ENCODE peak calls at places on chromosome 3, in four cellular contexts. D is mesenchymal stem cell, P is IMR-90, S is K562. N is an unnamed sample.
A peak's percentile ranks its signal among the peaks of the same experiment; 100 is the strongest.

GRCh38 chr3:153980252-153980590 is 141.0 kb upstream of the ARHGEF26 start:
- DNase-seq in S (peak; percentile 20), P (no peak), D (no peak), N (no peak)

GRCh38 chr3:12884104-12884742 is 42.9 kb upstream of the RPL32 start:
- DNase-seq in P (peak; percentile 15), S (no peak), D (no peak), N (no peak)

GRCh38 chr3:29538610-29538958 is 257.7 kb downstream of the RBMS3 start:
- DNase-seq in S (no peak), D (no peak), P (no peak), N (no peak)

GRCh38 chr3:40598338-40598737 is 73.6 kb downstream of the ZNF621 start:
- DNase-seq in S (no peak), P (no peak), D (no peak), N (no peak)

GRCh38 chr3:141096164-141096563 is 45.0 kb downstream of the SPSB4 start:
- DNase-seq in P (no peak), S (no peak), D (no peak), N (no peak)

GRCh38 chr3:49805884-49806701 is 3.0 kb downstream of the INKA1 start:
- DNase-seq in P (no peak), S (peak; percentile 31), D (peak; percentile 75), N (no peak)

GRCh38 chr3:10783360-10784346 is 32.4 kb upstream of the SLC6A11 start:
- DNase-seq in D (peak; percentile 4), P (peak; percentile 22), S (peak; percentile 73), N (peak; percentile 28)

GRCh38 chr3:550481-550880 is 353.9 kb downstream of the CHL1 start:
- DNase-seq in S (no peak), D (no peak), P (no peak), N (no peak)

GRCh38 chr3:73848173-73848751 is 223.5 kb upstream of the PDZRN3 start:
- DNase-seq in S (no peak), D (peak; percentile 45), P (peak; percentile 51), N (no peak)

GRCh38 chr3:71064976-71065763 is 518.4 kb downstream of the FOXP1 start:
- DNase-seq in D (peak; percentile 72), S (peak; percentile 5), P (peak; percentile 41), N (no peak)

GRCh38 chr3:118912188-118912587 is 122.5 kb downstream of the IGSF11 start:
- DNase-seq in S (no peak), P (no peak), D (no peak), N (no peak)

GRCh38 chr3:100189444-100189964 is 71.3 kb upstream of the TBC1D23 start:
- DNase-seq in P (no peak), D (no peak), S (no peak), N (no peak)

GRCh38 chr3:112857526-112857925 is 10.9 kb upstream of the CD200R1L start:
- DNase-seq in D (no peak), P (no peak), S (no peak), N (no peak)

GRCh38 chr3:59426851-59427565 is 377.2 kb upstream of the CFAP20DC start:
- DNase-seq in S (no peak), D (peak; percentile 76), P (peak; percentile 86), N (no peak)

GRCh38 chr3:49805367-49805782 is 2.3 kb downstream of the INKA1 start:
- DNase-seq in D (peak; percentile 78), P (peak; percentile 56), S (no peak), N (no peak)

GRCh38 chr3:70308760-70309159 is 3.7 kb downstream of the MDFIC2 start:
- DNase-seq in D (no peak), S (no peak), P (peak; percentile 25), N (no peak)

GRCh38 chr3:133910422-133910821 is 14.7 kb upstream of the RAB6B start:
- DNase-seq in P (no peak), S (peak; percentile 29), D (no peak), N (no peak)

GRCh38 chr3:23344886-23345285 is 141.8 kb downstream of the UBE2E2 start:
- DNase-seq in P (no peak), D (no peak), S (no peak), N (no peak)

GRCh38 chr3:184172681-184173373 is 1.8 kb upstream of the AP2M1 start:
- DNase-seq in D (peak; percentile 48), S (no peak), P (peak; percentile 88), N (no peak)

GRCh38 chr3:150407818-150408231 is 273 bp upstream of the TSC22D2 start:
- DNase-seq in D (peak; percentile 93), S (peak; percentile 91), P (peak; percentile 74), N (peak; percentile 22)

GRCh38 chr3:123880998-123881561 is 3.1 kb downstream of the MYLK start:
- DNase-seq in D (peak; percentile 61), S (no peak), P (peak; percentile 63), N (peak; percentile 15)

GRCh38 chr3:171838218-171838720 is 4.9 kb upstream of the TMEM212 start:
- DNase-seq in D (peak; percentile 88), S (no peak), P (peak; percentile 78), N (no peak)

GRCh38 chr3:108391917-108392585 is 95.7 kb downstream of the HHLA2 start:
- DNase-seq in P (peak; percentile 40), S (no peak), D (no peak), N (no peak)

GRCh38 chr3:175818811-175819464 is 959.8 kb downstream of the NAALADL2 start:
- DNase-seq in D (no peak), P (no peak), S (no peak), N (peak; percentile 3)

GRCh38 chr3:184299488-184300376 is 691 bp downstream of the PSMD2 start:
- DNase-seq in D (peak; percentile 79), S (no peak), P (peak; percentile 73), N (no peak)

GRCh38 chr3:168925568-168925967 is 737.9 kb downstream of the MECOM start:
- DNase-seq in P (no peak), D (no peak), S (no peak), N (no peak)

GRCh38 chr3:151880326-151880725 is 6.9 kb downstream of the SUCNR1 start:
- DNase-seq in P (no peak), S (no peak), D (no peak), N (no peak)
- H2AFZ ChIP-seq in P (no peak overlapping the region), S (peak overlapping the region; percentile 14), D (no peak overlapping the region), N (no peak overlapping the region)

GRCh38 chr3:102332934-102333333 is 101.9 kb upstream of the ZPLD1 start:
- DNase-seq in P (no peak), S (no peak), D (no peak), N (no peak)
- H2AFZ ChIP-seq in P (no peak overlapping the region), S (no peak overlapping the region), D (no peak overlapping the region), N (no peak overlapping the region)

GRCh38 chr3:25297667-25298585 is 130.1 kb upstream of the RARB start:
- DNase-seq in D (no peak), S (no peak), P (no peak), N (no peak)

GRCh38 chr3:25306066-25306465 is 122.0 kb upstream of the RARB start:
- DNase-seq in S (no peak), D (no peak), P (no peak), N (no peak)

GRCh38 chr3:25304916-25305315 is 123.1 kb upstream of the RARB start:
- DNase-seq in D (no peak), P (no peak), S (no peak), N (no peak)

GRCh38 chr3:25294406-25294805 is 133.7 kb upstream of the RARB start:
- DNase-seq in P (no peak), S (no peak), D (peak; percentile 13), N (no peak)

GRCh38 chr3:25300141-25300540 is 127.9 kb upstream of the RARB start:
- DNase-seq in S (no peak), D (no peak), P (no peak), N (no peak)
- H2AFZ ChIP-seq in S (no peak overlapping the region), D (no peak overlapping the region), P (no peak overlapping the region), N (no peak overlapping the region)

DNA sequence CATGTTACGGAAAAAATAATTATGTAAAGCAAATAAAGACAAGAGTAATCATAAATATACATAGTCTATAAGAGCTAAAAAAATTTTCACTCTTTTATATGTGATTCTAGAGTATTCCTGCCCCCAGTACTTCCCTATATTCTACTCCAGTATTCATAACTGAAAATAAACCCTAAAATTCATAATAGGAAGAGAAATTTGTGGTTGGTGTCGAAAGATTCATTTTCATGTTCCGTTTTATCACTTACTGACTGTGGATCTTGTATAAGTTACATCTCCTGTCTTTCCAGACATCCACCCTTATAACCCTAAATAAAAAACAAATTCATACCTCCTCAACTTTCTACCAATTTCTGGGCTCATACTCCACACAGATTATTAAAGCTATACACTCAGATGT is 16.0 kb upstream of the MBNL1 start:
- DNase-seq in S (no peak), P (no peak), D (no peak), N (no peak)
- H2AFZ ChIP-seq in S (no peak overlapping the region), P (no peak overlapping the region), D (no peak overlapping the region), N (no peak overlapping the region)

DNA sequence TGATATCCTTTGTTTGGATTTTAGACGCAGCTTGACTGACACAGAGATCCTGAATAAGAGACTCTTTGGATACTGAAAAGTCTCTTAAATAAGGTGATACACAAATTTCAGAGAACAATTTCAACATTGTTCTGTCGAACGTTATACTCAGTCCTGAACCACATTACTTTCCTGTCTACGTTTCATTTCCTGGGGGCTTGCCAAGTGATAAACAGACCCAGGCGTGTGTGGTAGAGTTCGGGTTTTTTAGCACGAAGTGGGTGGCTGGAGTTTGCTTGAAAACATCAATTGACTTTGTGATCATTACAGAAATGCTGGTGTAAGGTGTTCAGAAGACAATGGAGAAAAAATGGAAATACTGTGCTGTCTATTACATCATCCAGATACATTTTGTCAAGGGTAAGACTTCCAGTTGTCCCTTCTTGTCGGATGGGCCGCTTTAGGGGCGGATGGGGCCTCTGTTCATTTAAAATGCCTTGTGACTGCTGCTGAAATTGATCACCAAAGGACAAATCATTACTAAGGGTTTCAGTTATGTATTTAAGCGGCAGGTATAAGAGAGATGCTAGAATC is at the start of gene CD96:
- DNase-seq in S (no peak), P (peak; percentile 65), D (no peak), N (no peak)
- H2AFZ ChIP-seq in S (peak within 1 kb of the TSS; percentile 32), P (no peak within 1 kb of the TSS), D (no peak within 1 kb of the TSS), N (peak within 1 kb of the TSS; percentile 4)

DNA sequence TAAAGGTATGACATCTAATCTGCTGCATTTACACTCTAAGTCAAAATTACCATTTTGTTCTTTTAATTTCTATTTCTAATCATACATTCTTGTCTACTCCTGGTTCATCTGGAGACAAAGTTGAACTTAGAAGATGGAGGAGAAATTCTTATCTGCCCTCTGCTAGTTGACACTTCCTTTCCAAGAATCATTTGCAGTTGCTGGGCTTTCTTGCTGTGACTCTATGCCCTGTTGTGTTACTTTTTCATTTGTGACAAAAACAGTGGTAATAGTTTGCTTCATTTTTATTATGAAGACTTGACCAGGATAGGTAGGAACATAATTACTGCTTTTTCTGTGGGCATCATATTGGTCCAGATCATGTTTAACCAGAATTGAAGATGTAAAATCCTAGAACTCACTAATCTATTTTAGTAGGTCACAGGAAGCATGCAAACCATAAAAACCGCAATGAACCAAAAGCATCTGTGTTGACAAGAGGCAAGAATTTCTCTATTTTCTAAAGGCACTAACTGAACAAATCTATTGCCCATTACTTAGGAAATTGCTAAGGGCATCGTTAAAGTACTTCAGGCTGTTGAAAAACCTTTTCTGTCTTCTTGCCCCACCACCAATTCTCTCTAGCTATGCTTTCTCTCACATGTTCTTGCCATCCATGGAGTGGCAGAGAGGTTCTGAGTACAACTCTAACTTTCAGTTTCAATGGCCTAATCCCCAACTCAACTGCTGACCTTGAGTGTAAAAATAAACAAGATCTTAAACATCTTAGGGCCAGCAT is 4.2 kb upstream of the CCR2 start:
- DNase-seq in D (no peak), S (no peak), P (no peak), N (no peak)
- H2AFZ ChIP-seq in D (no peak overlapping the region), S (no peak overlapping the region), P (no peak overlapping the region), N (no peak overlapping the region)